ENCODE peak calls at places on chromosomes 4 and X, in six cellular contexts. L is sciatic nerve; Z is ecto neural progenitor cell; J is GM04504; K is stimulated activated CD4-positive, alpha-beta T cell treated with anti-CD3 and anti-CD28 coated beads, Interleukin-4, amount 100 ng/mL, for 4 hours; V is T-helper 2 cell. P is an unnamed sample.

GRCh38 chr4:145868637-145869409 is 69.8 kb downstream of the ZNF827 start:
- DNase-seq in L (no peak), Z (no peak), J (no peak), K (no peak), V (no peak), P (peak)

GRCh38 chr4:82050806-82051205 is 323.0 kb downstream of the HNRNPD start:
- DNase-seq in L (no peak), Z (no peak), J (no peak), K (no peak), V (no peak), P (no peak)

GRCh38 chrX:72536542-72536941 is 36.1 kb downstream of the HDAC8 start:
- DNase-seq in L (no peak), Z (no peak), J (no peak), K (no peak), V (no peak), P (no peak)

GRCh38 chr4:154989511-154989910 is 208.4 kb downstream of the RBM46 start:
- DNase-seq in L (no peak), Z (no peak), J (no peak), K (no peak), V (no peak), P (no peak)

GRCh38 chr4:7309176-7309575 is 116.8 kb downstream of the SORCS2 start:
- DNase-seq in L (no peak), Z (no peak), J (no peak), K (no peak), V (no peak), P (no peak)

GRCh38 chr4:96483308-96484030 is 643.6 kb downstream of the PDHA2 start:
- DNase-seq in L (no peak), Z (no peak), J (no peak), K (no peak), V (no peak), P (no peak)

GRCh38 chr4:56684320-56684719 is 3.2 kb upstream of the HOPX start:
- DNase-seq in L (no peak), Z (no peak), J (no peak), K (no peak), V (no peak), P (no peak)

GRCh38 chr4:555566-556275 is 20.4 kb downstream of the TMEM271 start:
- DNase-seq in L (no peak), Z (no peak), J (no peak), K (no peak), V (no peak), P (no peak)

GRCh38 chr4:113978561-113979156 is 788 bp downstream of the ARSJ start:
- DNase-seq in L (no peak), Z (peak), J (no peak), K (no peak), V (no peak), P (no peak)

GRCh38 chr4:122914292-122914904 is 8.0 kb downstream of the NUDT6 start:
- DNase-seq in L (no peak), Z (no peak), J (no peak), K (no peak), V (no peak), P (peak)

GRCh38 chrX:42783456-42783855 is 5.5 kb upstream of the PPP1R2C start:
- DNase-seq in L (no peak), Z (no peak), J (no peak), K (no peak), V (no peak), P (no peak)

GRCh38 chrX:150896632-150897031 is 1.8 kb downstream of the CD99L2 start:
- DNase-seq in L (no peak), Z (no peak), J (no peak), K (no peak), V (no peak), P (no peak)

GRCh38 chr4:139860435-139861024 is 194.9 kb downstream of the MGST2 start:
- DNase-seq in L (no peak), Z (no peak), J (no peak), K (no peak), V (no peak), P (no peak)

GRCh38 chr4:88818650-88819470 is 121.2 kb upstream of the NAP1L5 start:
- DNase-seq in L (no peak), Z (no peak), J (no peak), K (peak), V (peak), P (peak)

GRCh38 chr4:683982-684571 is 4.9 kb downstream of the SLC49A3 start:
- DNase-seq in L (no peak), Z (peak), J (peak), K (no peak), V (no peak), P (peak)

GRCh38 chrX:40266490-40267333 is 169.0 kb upstream of the BCOR start:
- DNase-seq in L (peak), Z (peak), J (no peak), K (peak), V (peak), P (peak)

GRCh38 chr4:156158747-156159146 is 205.1 kb upstream of the CTSO start:
- DNase-seq in L (no peak), Z (no peak), J (no peak), K (no peak), V (no peak), P (peak)

GRCh38 chr4:55089922-55090321 is 35.5 kb downstream of the KDR start:
- DNase-seq in L (no peak), Z (no peak), J (no peak), K (no peak), V (no peak), P (no peak)